ENCODE peak calls at places on chromosomes 13 and 19, in four cellular contexts. B, K, G and F are unnamed samples.

GRCh38 chr19:44930088-44930487 is 11.9 kb upstream of the APOC4 start:
- DNase-seq in B (no peak), K (no peak), G (no peak), F (no peak)

GRCh38 chr13:111573801-111574200 is 253.4 kb downstream of the TEX29 start:
- DNase-seq in B (no peak), K (no peak), G (no peak), F (no peak)

GRCh38 chr13:40344270-40345148 is 321.9 kb downstream of the FOXO1 start:
- DNase-seq in B (no peak), K (no peak), G (no peak), F (no peak)

GRCh38 chr19:14432817-14433453 is at the start of gene PKN1:
- DNase-seq in B (peak; percentile 64), K (peak; percentile 67), G (peak; percentile 67), F (peak; percentile 66)

GRCh38 chr13:99366075-99366987 is 59.1 kb upstream of the GPR183 start:
- DNase-seq in B (no peak), K (no peak), G (no peak), F (no peak)

GRCh38 chr19:16042533-16043085 is 33.7 kb upstream of the TPM4 start:
- DNase-seq in B (no peak), K (no peak), G (no peak), F (no peak)

GRCh38 chr13:74128171-74128767 is 5.9 kb downstream of the KLF12 start:
- DNase-seq in B (no peak), K (no peak), G (no peak), F (no peak)

GRCh38 chr19:4416268-4416667 is 13.8 kb downstream of the CHAF1A start:
- DNase-seq in B (no peak), K (no peak), G (no peak), F (no peak)

GRCh38 chr19:41597600-41598041 is 21.7 kb downstream of the CEACAM21 start:
- DNase-seq in B (no peak), K (peak; percentile 74), G (peak; percentile 71), F (peak; percentile 56)

GRCh38 chr19:52659013-52659412 is 20.9 kb upstream of the ZNF83 start:
- DNase-seq in B (no peak), K (no peak), G (peak; percentile 37), F (no peak)

GRCh38 chr19:41872775-41873647 is 4.1 kb upstream of the CD79A start:
- DNase-seq in B (peak; percentile 94), K (peak; percentile 85), G (peak; percentile 94), F (peak; percentile 53)

GRCh38 chr19:38975214-38975860 is at the start of gene FBXO17:
- DNase-seq in B (peak; percentile 81), K (peak; percentile 47), G (peak; percentile 67), F (peak; percentile 39)

GRCh38 chr19:2315818-2316353 is 7.9 kb upstream of the LINGO3 start:
- DNase-seq in B (no peak), K (peak; percentile 80), G (peak; percentile 75), F (peak; percentile 75)

GRCh38 chr13:42836930-42837329 is 55.5 kb downstream of the FAM216B start:
- DNase-seq in B (no peak), K (no peak), G (no peak), F (no peak)
- TF ChIP-seq CTCF in B (no peak), K (no peak), G (peak; percentile 50), F (peak; percentile 38)

GRCh38 chr13:92224052-92224821 is 825.8 kb downstream of the GPC5 start:
- DNase-seq in B (no peak), K (no peak), G (no peak), F (no peak)
- TF ChIP-seq CTCF in B (no peak), K (no peak), G (no peak), F (no peak)

GRCh38 chr19:5997371-5997770 is 19.4 kb upstream of the RANBP3 start:
- DNase-seq in B (no peak), K (peak; percentile 50), G (peak; percentile 59), F (no peak)
- TF ChIP-seq CTCF in B (no peak), K (peak; percentile 33), G (peak; percentile 69), F (peak; percentile 25)

DNA sequence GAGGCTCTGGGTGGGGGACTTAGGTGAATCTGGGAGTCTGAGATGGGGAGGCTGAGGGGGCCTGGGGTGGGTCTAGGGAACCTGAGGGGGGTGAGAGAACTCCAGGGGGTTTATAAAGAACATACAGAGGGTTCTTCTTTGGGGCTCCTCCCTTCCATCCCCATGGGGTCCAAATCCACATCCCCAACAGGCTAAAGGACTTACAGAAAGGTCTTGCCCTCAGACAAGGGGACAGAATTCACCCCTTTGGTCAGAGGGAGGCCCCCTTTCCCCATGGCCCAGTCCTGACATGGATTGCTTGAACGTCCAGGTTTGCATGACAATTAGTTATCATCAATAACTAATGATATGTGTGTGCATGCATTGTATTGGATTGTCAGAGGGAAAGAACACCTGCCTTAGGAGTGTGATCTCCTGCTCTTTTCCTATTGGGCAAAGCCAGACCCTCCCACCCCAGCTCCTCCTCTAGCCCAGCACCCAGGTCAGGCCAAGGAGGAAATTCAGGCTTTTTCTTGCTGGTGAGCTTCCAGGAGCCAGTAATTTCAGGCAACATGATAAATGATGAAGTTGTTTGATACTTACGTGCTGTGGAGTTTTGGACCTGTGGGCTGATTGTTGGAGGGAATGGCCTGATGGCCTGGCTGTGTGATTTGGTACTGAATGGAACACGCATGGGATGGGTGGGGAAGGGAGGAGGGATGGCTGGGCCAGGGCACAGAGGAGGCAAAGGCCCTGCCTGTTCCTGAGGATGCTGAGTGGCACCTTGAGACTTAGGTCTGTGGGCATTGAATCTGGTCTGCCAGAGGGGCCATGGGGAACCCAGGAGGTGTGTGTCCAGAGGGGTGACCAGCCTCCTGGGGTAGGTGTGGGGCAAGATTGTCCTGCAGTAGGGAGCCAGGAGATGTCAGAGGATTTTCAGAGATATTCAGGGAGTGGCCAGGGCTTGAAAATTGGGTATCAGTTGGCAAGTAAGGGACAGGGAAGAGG is 1.1 kb downstream of the KLHL26 start:
- DNase-seq in B (peak; percentile 84), K (no peak), G (no peak), F (no peak)
- TF ChIP-seq CTCF in B (no peak), K (no peak), G (no peak), F (no peak)

DNA sequence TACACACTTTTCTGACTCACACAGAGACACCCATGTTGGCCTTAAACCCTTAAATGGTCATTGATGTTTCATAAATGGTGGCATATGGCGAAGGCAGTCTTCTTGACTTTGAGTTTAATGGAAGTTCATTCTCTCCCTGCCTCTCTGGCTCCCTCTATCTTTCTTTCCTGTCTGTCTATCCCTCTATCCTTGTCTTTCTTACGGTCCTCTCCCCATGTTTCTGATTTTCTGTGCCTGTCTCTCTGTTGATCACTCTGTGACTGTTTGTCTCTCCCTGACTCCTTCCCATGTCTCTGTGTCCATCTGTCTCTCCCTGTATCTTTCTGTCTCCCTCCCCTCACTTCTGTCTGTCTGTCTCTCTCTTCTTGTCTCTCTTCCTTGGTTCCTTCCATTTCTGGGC is 43.2 kb upstream of the SHKBP1 start:
- DNase-seq in B (no peak), K (no peak), G (no peak), F (no peak)
- TF ChIP-seq CTCF in B (no peak), K (no peak), G (peak; percentile 53), F (no peak)

GRCh38 chr19:36573020-36573947 is at the start of gene ZNF529:
- DNase-seq in B (peak; percentile 92), K (peak; percentile 89), G (peak; percentile 96), F (peak; percentile 88)
- TF ChIP-seq CTCF in B (no peak), K (no peak), G (no peak), F (peak; percentile 18)

GRCh38 chr13:23578411-23579071 is 8.3 kb downstream of the TNFRSF19 start:
- DNase-seq in B (peak; percentile 95), K (peak; percentile 70), G (peak; percentile 75), F (peak; percentile 51)
- TF ChIP-seq CTCF in B (peak; percentile 50), K (peak; percentile 29), G (peak; percentile 72), F (peak; percentile 69)

GRCh38 chr19:57406516-57407123 is 4.3 kb upstream of the ZNF17 start:
- DNase-seq in B (peak; percentile 55), K (peak; percentile 81), G (peak; percentile 91), F (peak; percentile 70)
- TF ChIP-seq CTCF in B (peak; percentile 38), K (peak; percentile 58), G (peak; percentile 90), F (peak; percentile 79)

GRCh38 chr13:43156916-43157315 is 133.5 kb downstream of the DNAJC15 start:
- DNase-seq in B (no peak), K (no peak), G (no peak), F (no peak)

GRCh38 chr13:43154083-43154739 is 130.8 kb downstream of the DNAJC15 start:
- DNase-seq in B (no peak), K (no peak), G (no peak), F (no peak)

GRCh38 chr13:43157796-43158195 is 134.4 kb downstream of the DNAJC15 start:
- DNase-seq in B (no peak), K (no peak), G (no peak), F (no peak)

GRCh38 chr13:43154839-43155238 is 131.5 kb downstream of the DNAJC15 start:
- DNase-seq in B (no peak), K (no peak), G (no peak), F (no peak)

GRCh38 chr13:43159007-43159406 is 135.6 kb downstream of the DNAJC15 start:
- DNase-seq in B (no peak), K (no peak), G (no peak), F (no peak)
- TF ChIP-seq CTCF in B (no peak), K (no peak), G (peak; percentile 22), F (no peak)

DNA sequence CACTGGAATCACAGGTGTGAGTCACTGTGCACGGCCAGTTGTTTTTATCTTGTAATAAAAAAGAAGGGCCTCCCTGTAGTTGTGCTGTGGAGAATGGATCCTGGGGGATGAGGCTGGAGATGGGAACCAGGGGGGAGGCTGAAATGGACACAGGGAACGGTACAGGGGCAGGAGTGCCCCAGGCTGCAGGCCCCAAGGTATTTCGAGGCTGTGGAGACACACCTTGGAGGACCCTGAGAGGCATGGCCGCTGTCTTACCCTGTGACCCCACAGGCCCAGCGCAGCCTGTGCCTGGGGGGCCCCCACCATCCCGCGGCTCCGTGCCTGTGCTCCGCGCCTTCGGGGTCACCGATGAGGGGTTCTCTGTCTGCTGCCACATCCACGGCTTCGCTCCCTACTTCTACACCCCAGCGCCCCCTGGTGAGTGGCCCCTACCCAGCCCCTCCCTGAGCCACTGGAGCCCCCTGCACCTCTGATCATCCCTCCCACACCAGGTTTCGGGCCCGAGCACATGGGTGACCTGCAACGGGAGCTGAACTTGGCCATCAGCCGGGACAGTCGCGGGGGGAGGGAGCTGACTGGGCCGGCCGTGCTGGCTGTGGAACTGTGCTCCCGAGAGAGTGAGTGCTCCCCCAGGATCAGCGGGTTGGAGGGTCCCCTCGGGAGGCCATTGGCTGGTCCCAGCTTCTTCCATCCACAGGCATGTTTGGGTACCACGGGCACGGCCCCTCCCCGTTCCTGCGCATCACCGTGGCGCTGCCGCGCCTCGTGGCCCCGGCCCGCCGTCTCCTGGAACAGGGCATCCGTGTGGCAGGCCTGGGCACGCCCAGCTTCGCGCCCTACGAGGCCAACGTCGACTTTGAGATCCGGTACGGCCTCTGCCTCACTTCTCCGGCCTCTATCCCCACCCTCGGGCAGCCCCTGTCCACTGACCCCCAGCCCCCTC is 17.0 kb upstream of the SPIB start:
- DNase-seq in B (no peak), K (no peak), G (peak; percentile 33), F (no peak)
- TF ChIP-seq CTCF in B (no peak), K (no peak), G (peak; percentile 10), F (no peak)